ENCODE peak calls at places on chromosomes 11 and 22, in six cellular contexts. I is WTC11; T is Right ventricle myocardium inferior; M is activated CD4-positive, alpha-beta T cell treated with anti-CD3 and anti-CD28 coated beads, Interleukin-2, amount 50 U/mL, for 48 hours; K is adrenal gland; D is NCI-H2081. L is an unnamed sample.

GRCh38 chr11:78420255-78420764 is 2.7 kb upstream of the GAB2 start:
- DNase-seq in D (peak), M (peak), I (peak), T (peak), K (peak), L (peak)

GRCh38 chr11:63613517-63614135 is 607 bp downstream of the PLAAT3 start:
- DNase-seq in K (peak), T (peak), D (no peak), M (peak), I (peak), L (peak)

GRCh38 chr22:20761536-20761935 is 12.4 kb upstream of the SERPIND1 start:
- DNase-seq in K (no peak), D (no peak), I (no peak), M (no peak), T (no peak), L (no peak)

GRCh38 chr22:48779211-48779643 is 1048.4 kb downstream of the BRD1 start:
- DNase-seq in I (no peak), K (no peak), D (no peak), M (no peak), T (no peak), L (no peak)

GRCh38 chr11:69249086-69249640 is 44.8 kb upstream of the MYEOV start:
- DNase-seq in M (no peak), I (no peak), T (no peak), K (no peak), D (no peak), L (no peak)

GRCh38 chr11:128621491-128622136 is 34.3 kb upstream of the ETS1 start:
- DNase-seq in K (no peak), D (no peak), M (no peak), I (no peak), T (no peak), L (no peak)

GRCh38 chr11:32960553-32961164 is 55.0 kb upstream of the DEPDC7 start:
- DNase-seq in T (no peak), I (no peak), K (no peak), M (no peak), D (peak), L (peak)

GRCh38 chr11:22787565-22788162 is 41.9 kb downstream of the SVIP start:
- DNase-seq in T (no peak), K (no peak), I (no peak), M (peak), D (peak), L (peak)

GRCh38 chr11:15114501-15115475 is at the start of gene INSC:
- DNase-seq in T (no peak), K (no peak), D (no peak), I (peak), M (no peak), L (peak)

GRCh38 chr22:50530280-50530856 is 556 bp upstream of the TYMP start:
- DNase-seq in T (peak), K (peak), D (no peak), I (peak), M (peak), L (peak)

GRCh38 chr11:32838505-32839274 is 9.0 kb downstream of the PRRG4 start:
- DNase-seq in I (no peak), M (no peak), D (no peak), K (no peak), T (no peak), L (no peak)

GRCh38 chr11:102287963-102288744 is 29.1 kb upstream of the BIRC3 start:
- DNase-seq in M (peak), T (no peak), K (peak), I (no peak), D (peak), L (peak)

GRCh38 chr11:3382613-3383275 is 3.8 kb upstream of the ZNF195 start:
- DNase-seq in D (no peak), K (no peak), T (no peak), M (no peak), I (no peak), L (no peak)

GRCh38 chr11:82790723-82791487 is 57.2 kb upstream of the FAM181B start:
- DNase-seq in I (no peak), T (no peak), D (no peak), M (no peak), K (no peak), L (no peak)

GRCh38 chr11:14369598-14369997 is 10.6 kb upstream of the RRAS2 start:
- DNase-seq in K (no peak), D (no peak), I (no peak), M (no peak), T (no peak), L (no peak)

GRCh38 chr11:83819936-83820549 is 533.9 kb upstream of the CCDC90B start:
- DNase-seq in T (no peak), M (no peak), I (no peak), K (no peak), D (peak), L (peak)

GRCh38 chr22:44331881-44332714 is 19.3 kb upstream of the SHISAL1 start:
- DNase-seq in K (no peak), M (no peak), T (no peak), I (no peak), D (no peak), L (peak)

GRCh38 chr11:121318848-121319834 is 26.6 kb downstream of the SC5D start:
- DNase-seq in I (no peak), K (no peak), M (no peak), D (peak), T (no peak), L (peak)

GRCh38 chr11:102341844-102342318 is 5.1 kb upstream of the BIRC2 start:
- DNase-seq in T (no peak), M (peak), D (peak), K (peak), I (peak), L (peak)

GRCh38 chr11:63918576-63919171 is 1.7 kb upstream of the RCOR2 start:
- DNase-seq in T (no peak), M (no peak), I (peak), D (no peak), K (no peak), L (peak)

GRCh38 chr22:44133901-44134511 is 46.7 kb upstream of the PARVG start:
- DNase-seq in T (no peak), K (no peak), I (no peak), M (no peak), D (no peak), L (no peak)

GRCh38 chr22:46171940-46172339 is 21.6 kb downstream of the PPARA start:
- DNase-seq in K (no peak), T (no peak), M (no peak), D (peak), I (no peak), L (no peak)

GRCh38 chr11:131808466-131808865 is 438.1 kb downstream of the NTM start:
- DNase-seq in T (no peak), I (no peak), M (no peak), D (no peak), K (no peak), L (no peak)

GRCh38 chr22:47147572-47147971 is 385.1 kb downstream of the TBC1D22A start:
- DNase-seq in T (no peak), I (no peak), K (no peak), M (no peak), D (no peak), L (no peak)

GRCh38 chr22:49177666-49178065 is 650.0 kb downstream of the BRD1 start:
- DNase-seq in K (no peak), I (no peak), D (no peak), M (no peak), T (peak), L (no peak)

GRCh38 chr22:19750666-19751490 is 9.7 kb upstream of the TBX1 start:
- DNase-seq in T (no peak), D (no peak), I (no peak), M (no peak), K (no peak), L (no peak)

GRCh38 chr11:94938399-94939055 is 34.8 kb downstream of the CWC15 start:
- DNase-seq in M (no peak), T (peak), I (no peak), K (peak), D (peak), L (no peak)

GRCh38 chr11:28049338-28050216 is 58.4 kb downstream of the KIF18A start:
- DNase-seq in M (no peak), I (no peak), T (no peak), D (no peak), K (no peak), L (no peak)

L was measured in GM23338.